ENCODE peak calls at places on chromosomes 16 and 17, in six cellular contexts. S, A, D, X, L and J are unnamed samples.

GRCh38 chr17:48483471-48484131 is 47.2 kb downstream of the HOXB1 start:
- DNase-seq in S (peak; percentile 15), A (no peak), D (no peak), X (no peak), L (no peak), J (no peak)

GRCh38 chr17:13321932-13322701 is 279.6 kb downstream of the HS3ST3A1 start:
- DNase-seq in S (no peak), A (no peak), D (no peak), X (no peak), L (no peak), J (no peak)

GRCh38 chr16:80323808-80324195 is 217.0 kb upstream of the DYNLRB2 start:
- DNase-seq in S (no peak), A (no peak), D (no peak), X (no peak), L (no peak), J (no peak)

GRCh38 chr16:84368327-84368996 is at the start of gene ATP2C2:
- DNase-seq in S (peak; percentile 78), A (no peak), D (peak; percentile 74), X (no peak), L (no peak), J (peak; percentile 58)

GRCh38 chr16:24689128-24689527 is 40.3 kb upstream of the TNRC6A start:
- DNase-seq in S (no peak), A (no peak), D (no peak), X (peak; percentile 85), L (no peak), J (peak; percentile 31)

GRCh38 chr16:676565-677297 is 1.3 kb downstream of the RHBDL1 start:
- DNase-seq in S (peak; percentile 89), A (no peak), D (no peak), X (no peak), L (no peak), J (no peak)

GRCh38 chr17:77540531-77540930 is 399.8 kb downstream of the SEC14L1 start:
- DNase-seq in S (no peak), A (no peak), D (no peak), X (no peak), L (no peak), J (no peak)

GRCh38 chr17:11551442-11551841 is 46.8 kb upstream of the DNAH9 start:
- DNase-seq in S (no peak), A (no peak), D (no peak), X (no peak), L (no peak), J (no peak)

GRCh38 chr16:82111944-82112343 is 58.1 kb downstream of the MPHOSPH6 start:
- DNase-seq in S (no peak), A (no peak), D (no peak), X (no peak), L (no peak), J (no peak)

GRCh38 chr17:6544011-6544370 is 12.4 kb downstream of the PITPNM3 start:
- DNase-seq in S (no peak), A (no peak), D (no peak), X (no peak), L (no peak), J (no peak)

GRCh38 chr17:44177641-44178040 is 7.1 kb downstream of the ASB16 start:
- DNase-seq in S (no peak), A (no peak), D (no peak), X (no peak), L (no peak), J (no peak)

GRCh38 chr17:42676424-42677011 is at the start of gene PLEKHH3:
- DNase-seq in S (no peak), A (peak; percentile 69), D (peak; percentile 50), X (no peak), L (no peak), J (no peak)

GRCh38 chr16:23504076-23504452 is 6.2 kb downstream of the GGA2 start:
- DNase-seq in S (peak; percentile 26), A (peak; percentile 74), D (no peak), X (no peak), L (peak; percentile 51), J (no peak)

GRCh38 chr16:27781981-27782880 is 232.3 kb downstream of the KATNIP start:
- DNase-seq in S (no peak), A (no peak), D (no peak), X (no peak), L (no peak), J (no peak)

GRCh38 chr16:27275394-27275793 is 6.8 kb upstream of the NSMCE1 start:
- DNase-seq in S (no peak), A (no peak), D (no peak), X (no peak), L (no peak), J (no peak)

GRCh38 chr17:8073627-8074485 is 13.7 kb downstream of the ALOX12B start:
- DNase-seq in S (no peak), A (peak; percentile 76), D (peak; percentile 69), X (peak; percentile 84), L (peak; percentile 52), J (peak; percentile 89)

GRCh38 chr16:68539704-68540370 is 746 bp downstream of the ZFP90 start:
- DNase-seq in S (no peak), A (no peak), D (no peak), X (peak; percentile 16), L (no peak), J (no peak)

GRCh38 chr17:8014558-8014850 is 12.1 kb downstream of the GUCY2D start:
- DNase-seq in S (no peak), A (no peak), D (no peak), X (no peak), L (no peak), J (no peak)

GRCh38 chr16:57098188-57098841 is 5.9 kb downstream of the CPNE2 start:
- DNase-seq in S (no peak), A (no peak), D (no peak), X (no peak), L (no peak), J (no peak)

GRCh38 chr17:81314410-81315169 is 19.5 kb upstream of the SLC38A10 start:
- DNase-seq in S (no peak), A (no peak), D (no peak), X (no peak), L (no peak), J (no peak)

GRCh38 chr17:2990396-2990795 is 73.0 kb downstream of the OR1D5 start:
- DNase-seq in S (no peak), A (peak; percentile 65), D (no peak), X (no peak), L (no peak), J (no peak)

GRCh38 chr17:17412331-17412730 is 64.5 kb upstream of the MED9 start:
- DNase-seq in S (no peak), A (no peak), D (no peak), X (peak; percentile 52), L (no peak), J (no peak)

DNA sequence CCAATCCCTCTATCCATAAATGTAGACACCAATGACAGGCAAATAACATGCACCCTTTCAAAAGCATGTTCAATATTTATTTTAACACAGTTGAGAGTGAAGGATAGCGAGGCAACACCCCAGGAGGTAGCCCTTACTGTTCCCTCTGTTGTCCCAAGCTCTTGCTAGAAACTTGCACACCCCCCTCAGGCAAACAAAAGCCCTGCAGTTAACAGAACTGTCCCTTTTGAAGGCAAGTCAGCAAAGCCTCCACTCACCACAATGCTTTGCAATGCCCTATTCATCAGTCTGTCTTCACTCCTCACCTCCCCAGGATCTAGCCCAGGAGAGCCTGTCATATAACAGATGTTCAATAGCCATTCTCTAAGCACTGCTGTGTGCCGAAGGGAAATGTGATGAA is 3.5 kb upstream of the CNEP1R1 start:
- DNase-seq in S (no peak), A (no peak), D (no peak), X (peak; percentile 20), L (no peak), J (no peak)
- TF ChIP-seq CTCF in S (no peak), A (no peak), D (peak; percentile 23), X (no peak), L (no peak), J (no peak)

DNA sequence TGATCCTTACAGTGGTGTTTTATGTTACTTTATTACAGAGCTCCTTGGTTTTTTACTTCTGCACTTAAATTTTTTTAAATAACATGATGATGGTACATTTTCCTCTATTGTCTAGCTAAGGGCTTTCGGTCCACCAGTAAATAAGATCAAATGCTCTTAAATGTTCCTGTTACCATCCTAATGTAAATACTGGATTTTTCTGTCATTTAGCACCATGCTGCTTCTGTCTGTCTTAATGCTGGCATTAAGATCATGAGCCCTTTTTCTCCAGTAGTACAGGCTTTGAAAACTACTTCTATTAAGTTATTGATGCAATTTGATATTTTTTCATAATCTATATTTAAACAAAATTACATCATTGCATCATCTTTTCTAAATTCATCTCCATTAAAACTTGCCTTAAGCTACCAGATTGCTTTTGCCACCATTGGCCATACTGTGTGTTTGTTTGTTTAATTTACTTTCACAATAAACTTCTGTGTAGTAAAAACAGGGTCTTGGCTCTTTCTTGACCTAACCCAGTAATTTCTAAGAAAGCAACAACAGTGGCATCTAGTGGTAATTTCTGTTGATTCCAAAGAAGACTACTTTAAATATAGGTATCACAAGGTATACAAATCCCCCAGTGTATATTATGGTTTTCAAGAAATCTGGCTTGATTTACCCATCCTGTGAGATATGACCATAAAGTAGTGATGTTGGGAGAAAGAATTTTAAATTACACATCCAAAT is 9.0 kb upstream of the PHAF1 start:
- DNase-seq in S (no peak), A (no peak), D (no peak), X (peak; percentile 51), L (no peak), J (no peak)
- TF ChIP-seq CTCF in S (no peak), A (no peak), D (peak; percentile 37), X (peak; percentile 60), L (peak; percentile 18), J (peak; percentile 13)

GRCh38 chr16:50381679-50382440 is 13.1 kb upstream of the BRD7 start:
- DNase-seq in S (no peak), A (no peak), D (no peak), X (no peak), L (no peak), J (no peak)
- TF ChIP-seq CTCF in S (no peak), A (no peak), D (peak; percentile 23), X (no peak), L (no peak), J (no peak)

GRCh38 chr17:73203135-73203787 is 10.4 kb downstream of the COG1 start:
- DNase-seq in S (peak; percentile 54), A (no peak), D (no peak), X (no peak), L (no peak), J (no peak)

GRCh38 chr17:73200476-73200875 is 7.6 kb downstream of the COG1 start:
- DNase-seq in S (no peak), A (no peak), D (no peak), X (no peak), L (no peak), J (no peak)

GRCh38 chr17:73205326-73205980 is 12.6 kb downstream of the COG1 start:
- DNase-seq in S (peak; percentile 35), A (peak; percentile 41), D (no peak), X (no peak), L (no peak), J (no peak)

GRCh38 chr17:73201215-73202069 is 8.6 kb downstream of the COG1 start:
- DNase-seq in S (no peak), A (no peak), D (no peak), X (no peak), L (peak; percentile 22), J (no peak)

DNA sequence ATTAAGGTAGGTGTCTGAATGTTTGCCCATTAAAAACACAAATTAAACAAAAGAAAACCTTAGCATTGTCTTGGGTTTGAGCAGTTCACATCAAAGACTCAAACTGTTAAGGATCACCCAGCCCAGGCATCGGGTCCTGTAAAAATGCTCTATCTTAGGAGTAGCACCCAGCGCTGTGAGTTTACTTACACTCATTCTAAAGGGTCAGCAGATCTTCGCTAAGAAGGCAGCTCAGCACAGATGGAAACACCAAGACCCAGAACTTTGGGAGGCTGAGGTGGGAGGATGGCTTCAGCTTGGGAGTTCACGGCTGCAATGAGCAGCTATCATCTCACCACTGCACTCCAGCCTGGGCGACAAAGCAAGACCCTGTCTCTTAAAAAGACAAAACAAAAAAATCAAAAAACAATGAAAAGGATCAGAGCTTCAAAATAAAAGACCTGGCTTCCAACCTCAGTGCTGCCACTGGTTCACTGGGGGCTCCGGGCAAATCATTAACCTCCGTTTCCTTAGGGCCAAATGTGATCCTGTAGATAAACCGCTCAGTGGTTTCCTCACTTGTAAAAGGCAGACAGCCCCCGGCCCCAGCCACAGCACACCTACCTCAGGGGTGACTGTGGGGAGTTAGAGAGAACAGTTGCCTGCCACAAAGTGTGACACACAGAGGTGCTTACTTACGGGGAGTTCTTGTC is 11.1 kb downstream of the COG1 start:
- DNase-seq in S (no peak), A (no peak), D (no peak), X (no peak), L (no peak), J (no peak)
- TF ChIP-seq CTCF in S (no peak), A (no peak), D (no peak), X (no peak), L (no peak), J (no peak)